ENCODE peak calls at places on chromosomes 7 and 10, in ten cellular contexts. S, X, K, C, E, O, R, M, T and F are unnamed samples. For H3K4me1, the result is how much of the 10 kb centered on the place peaks cover.

GRCh38 chr10:34320265-34320664 is 494.8 kb downstream of the PARD3 start:
- DNase-seq in S (no peak), X (no peak), K (no peak), C (no peak), E (no peak), O (no peak), R (peak), M (no peak), T (no peak), F (no peak)

GRCh38 chr7:44087914-44088838 is 5.8 kb upstream of the POLM start:
- DNase-seq in S (no peak), X (no peak), K (no peak), C (peak), E (peak), O (no peak), R (peak), M (no peak), T (peak), F (peak)

GRCh38 chr10:124384142-124384541 is 34.6 kb downstream of the OAT start:
- DNase-seq in S (no peak), X (no peak), K (no peak), C (no peak), E (no peak), O (no peak), R (peak), M (no peak), T (no peak), F (no peak)

GRCh38 chr10:97713828-97714400 is 384 bp downstream of the MARVELD1 start:
- DNase-seq in S (peak), X (peak), K (peak), C (peak), E (peak), O (peak), R (peak), M (peak), T (peak), F (peak)

GRCh38 chr10:69459101-69459805 is 8.0 kb downstream of the TSPAN15 start:
- DNase-seq in S (no peak), X (no peak), K (peak), C (no peak), E (no peak), O (no peak), R (no peak), M (no peak), T (no peak), F (no peak)

GRCh38 chr7:141071855-141072547 is 1.9 kb upstream of the TMEM178B start:
- DNase-seq in S (no peak), X (peak), K (no peak), C (no peak), E (no peak), O (no peak), R (peak), M (no peak), T (no peak), F (no peak)

GRCh38 chr10:25912796-25913195 is 21.2 kb upstream of the MYO3A start:
- DNase-seq in S (no peak), X (no peak), K (no peak), C (no peak), E (no peak), O (no peak), R (no peak), M (no peak), T (no peak), F (no peak)

GRCh38 chr7:46123-46829 is 146.1 kb upstream of the FAM20C start:
- DNase-seq in S (no peak), X (no peak), K (peak), C (peak), E (no peak), O (no peak), R (no peak), M (no peak), T (no peak), F (no peak)

GRCh38 chr10:21517134-21517982 is 8.1 kb downstream of the SKIDA1 start:
- DNase-seq in S (peak), X (peak), K (peak), C (peak), E (peak), O (peak), R (peak), M (no peak), T (peak), F (peak)

GRCh38 chr7:154698726-154699291 is 304.1 kb downstream of the PAXIP1 start:
- DNase-seq in S (no peak), X (no peak), K (no peak), C (no peak), E (no peak), O (no peak), R (peak), M (no peak), T (no peak), F (no peak)

GRCh38 chr10:10872035-10872673 is 145.5 kb upstream of the CELF2 start:
- DNase-seq in S (peak), X (no peak), K (no peak), C (no peak), E (no peak), O (peak), R (no peak), M (no peak), T (peak), F (no peak)

GRCh38 chr10:126630225-126630624 is 40.3 kb downstream of the C10orf90 start:
- DNase-seq in S (no peak), X (no peak), K (no peak), C (no peak), E (no peak), O (no peak), R (no peak), M (no peak), T (no peak), F (no peak)

GRCh38 chr10:3095373-3096139 is 28.2 kb downstream of the PFKP start:
- DNase-seq in S (peak), X (peak), K (no peak), C (no peak), E (no peak), O (peak), R (no peak), M (no peak), T (peak), F (no peak)

GRCh38 chr7:1669954-1670893 is at the start of gene ELFN1:
- DNase-seq in S (no peak), X (peak), K (peak), C (peak), E (no peak), O (peak), R (peak), M (no peak), T (peak), F (peak)

GRCh38 chr7:14596421-14596820 is 306.1 kb downstream of the DGKB start:
- DNase-seq in S (peak), X (no peak), K (no peak), C (no peak), E (no peak), O (no peak), R (no peak), M (no peak), T (peak), F (no peak)

GRCh38 chr7:79823246-79823951 is 311.2 kb upstream of the GNAI1 start:
- DNase-seq in S (no peak), X (no peak), K (no peak), C (no peak), E (no peak), O (no peak), R (no peak), M (no peak), T (peak), F (no peak)

GRCh38 chr10:85641479-85641967 is 725.1 kb downstream of the GRID1 start:
- DNase-seq in S (peak), X (peak), K (no peak), C (no peak), E (no peak), O (peak), R (no peak), M (no peak), T (no peak), F (no peak)

GRCh38 chr10:116278832-116279231 is 5.8 kb upstream of the GFRA1 start:
- DNase-seq in S (no peak), X (no peak), K (no peak), C (no peak), E (no peak), O (no peak), R (no peak), M (no peak), T (peak), F (no peak)

DNA sequence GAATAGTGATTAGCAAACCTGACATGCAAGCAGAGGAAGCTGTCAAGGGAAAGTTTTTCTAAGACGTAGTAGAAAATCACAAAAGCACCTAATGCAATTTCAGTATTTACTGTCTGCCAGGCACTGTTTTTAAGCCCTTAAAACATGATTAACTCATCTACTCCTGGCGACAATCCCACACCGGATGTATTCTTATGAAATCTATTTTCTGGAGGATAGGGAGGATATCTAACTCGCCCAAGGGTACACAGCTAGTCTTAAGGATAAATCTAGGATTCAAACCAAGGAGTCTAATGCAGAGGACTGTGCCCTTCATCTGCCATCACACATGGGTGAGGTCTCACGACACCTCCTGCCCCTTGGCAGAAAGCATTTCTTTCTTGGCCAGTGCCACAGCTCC is 47.8 kb upstream of the FIGNL1 start:
- DNase-seq in S (peak), X (peak), K (no peak), C (no peak), E (no peak), O (no peak), R (peak), M (no peak), T (peak), F (peak)
- H3K4me1 ChIP-seq in S (under half), X (under half), K (under half), C (under half), E (under half), O (under half), R (half or more), M (under half), T (under half), F (under half)

DNA sequence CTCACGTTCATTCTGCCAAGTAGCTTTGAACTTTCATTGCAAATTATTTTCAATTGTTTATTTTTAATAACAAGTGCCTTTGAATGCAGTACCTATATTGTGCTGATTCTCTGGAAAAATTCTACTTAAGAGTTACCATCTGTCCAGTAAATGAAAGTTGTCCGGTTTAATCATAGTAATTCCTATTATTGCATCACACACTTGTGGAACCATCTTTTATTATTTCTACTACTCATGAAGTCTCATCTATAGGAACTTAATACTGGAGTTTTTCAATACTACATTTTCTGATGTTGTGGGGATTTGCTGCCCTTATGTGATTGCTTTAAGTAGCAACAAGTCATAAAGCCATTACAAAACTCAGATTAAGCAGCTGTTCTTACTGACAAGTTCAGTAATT is 16.5 kb upstream of the SKAP2 start:
- DNase-seq in S (no peak), X (no peak), K (no peak), C (no peak), E (no peak), O (no peak), R (no peak), M (no peak), T (no peak), F (no peak)
- H3K4me3 ChIP-seq in S (no peak), X (no peak), K (no peak), C (no peak), E (no peak), O (no peak), R (no peak), M (no peak), T (no peak), F (no peak)

DNA sequence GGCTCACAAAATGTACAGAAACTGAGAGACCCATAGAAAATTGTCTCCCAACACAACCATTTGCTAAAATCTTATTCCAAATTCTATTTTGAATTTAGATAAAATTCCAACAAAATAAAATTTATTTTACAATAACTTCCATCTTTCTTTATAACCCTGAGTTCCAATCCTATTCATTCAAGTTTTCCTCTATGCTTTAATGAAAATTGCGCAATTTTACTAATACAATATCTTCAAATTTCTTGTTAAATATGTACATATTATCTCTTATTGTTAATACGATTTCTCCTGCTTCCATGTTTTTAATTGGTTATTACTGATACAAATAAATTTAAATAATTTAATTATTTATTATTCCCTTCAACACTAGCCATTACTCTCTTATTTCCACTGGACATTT is 645.2 kb upstream of the COBL start:
- DNase-seq in S (no peak), X (no peak), K (no peak), C (no peak), E (no peak), O (no peak), R (no peak), M (no peak), T (no peak), F (no peak)
- H3K4me1 ChIP-seq in S (under half), X (under half), K (under half), C (under half), E (under half), O (under half), R (under half), M (under half), T (under half), F (under half)

GRCh38 chr10:13158401-13158800 is 3.0 kb upstream of the MCM10 start:
- DNase-seq in S (no peak), X (no peak), K (peak), C (no peak), E (no peak), O (no peak), R (no peak), M (peak), T (no peak), F (no peak)
- H3K4me3 ChIP-seq in S (peak), X (no peak), K (no peak), C (peak), E (peak), O (no peak), R (no peak), M (no peak), T (no peak), F (no peak)

GRCh38 chr10:29723704-29724103 is 88.9 kb upstream of the SVIL start:
- DNase-seq in S (no peak), X (no peak), K (no peak), C (no peak), E (no peak), O (no peak), R (no peak), M (no peak), T (no peak), F (no peak)

GRCh38 chr10:29722777-29723176 is 88.0 kb upstream of the SVIL start:
- DNase-seq in S (no peak), X (no peak), K (no peak), C (no peak), E (no peak), O (no peak), R (no peak), M (no peak), T (no peak), F (no peak)

GRCh38 chr10:29728541-29729049 is 93.8 kb upstream of the SVIL start:
- DNase-seq in S (no peak), X (no peak), K (no peak), C (no peak), E (no peak), O (no peak), R (no peak), M (no peak), T (no peak), F (no peak)

GRCh38 chr10:29720149-29720548 is 85.4 kb upstream of the SVIL start:
- DNase-seq in S (no peak), X (no peak), K (no peak), C (no peak), E (no peak), O (no peak), R (no peak), M (no peak), T (no peak), F (no peak)

GRCh38 chr10:29725133-29725720 is 90.5 kb upstream of the SVIL start:
- DNase-seq in S (no peak), X (peak), K (no peak), C (no peak), E (peak), O (peak), R (peak), M (no peak), T (no peak), F (peak)
- H3K4me1 ChIP-seq in S (under half), X (under half), K (under half), C (under half), E (under half), O (under half), R (under half), M (under half), T (under half), F (under half)

DNA sequence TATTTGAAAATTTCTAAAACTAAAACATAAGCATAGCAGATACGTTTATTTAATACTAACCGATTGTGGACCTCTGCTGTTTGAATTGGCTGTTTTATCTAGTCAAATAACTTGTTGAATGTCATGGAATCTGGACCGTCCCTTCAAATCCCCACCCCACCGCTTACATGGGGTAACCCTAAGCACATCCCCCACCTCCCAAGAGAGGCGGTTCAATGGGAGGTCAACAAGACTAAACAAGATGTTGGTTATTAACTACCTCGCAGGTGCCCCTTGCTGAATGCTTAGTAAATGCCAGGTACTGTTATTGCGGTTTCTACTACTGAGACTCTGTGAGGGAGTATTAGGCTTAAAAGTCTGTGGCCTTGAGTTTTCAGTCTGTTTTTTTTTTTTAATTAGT is 70.9 kb downstream of the DAGLB start:
- DNase-seq in S (no peak), X (no peak), K (no peak), C (peak), E (no peak), O (peak), R (no peak), M (no peak), T (no peak), F (no peak)
- H3K4me3 ChIP-seq in S (peak), X (no peak), K (no peak), C (peak), E (peak), O (no peak), R (no peak), M (no peak), T (no peak), F (no peak)